ENCODE peak calls at places on chromosomes 4 and X, in seven cellular contexts. I, O, J, V, G, Q and Z are unnamed samples.

GRCh38 chr4:77308843-77309242 is 151.8 kb downstream of the CCNG2 start:
- DNase-seq in I (no peak), O (peak), J (no peak), V (peak), G (no peak), Q (peak), Z (no peak)

GRCh38 chr4:98359646-98360045 is 98.5 kb downstream of the RAP1GDS1 start:
- DNase-seq in I (no peak), O (no peak), J (no peak), V (no peak), G (no peak), Q (no peak), Z (no peak)

GRCh38 chr4:70269674-70270073 is 27.3 kb downstream of the CSN3 start:
- DNase-seq in I (no peak), O (peak), J (no peak), V (no peak), G (no peak), Q (peak), Z (no peak)

GRCh38 chr4:89379541-89380035 is 72.0 kb upstream of the GPRIN3 start:
- DNase-seq in I (no peak), O (peak), J (no peak), V (peak), G (no peak), Q (no peak), Z (no peak)

GRCh38 chr4:107736924-107737448 is 17.0 kb upstream of the PAPSS1 start:
- DNase-seq in I (peak), O (peak), J (peak), V (peak), G (peak), Q (peak), Z (no peak)

GRCh38 chrX:149807747-149808458 is 26.2 kb downstream of the MAGEA9 start:
- DNase-seq in I (no peak), O (no peak), J (no peak), V (no peak), G (no peak), Q (no peak), Z (no peak)

GRCh38 chr4:3480528-3481112 is 17.5 kb downstream of the DOK7 start:
- DNase-seq in I (peak), O (peak), J (peak), V (no peak), G (peak), Q (peak), Z (peak)

GRCh38 chr4:20249333-20249732 is 2.4 kb upstream of the SLIT2 start:
- DNase-seq in I (no peak), O (no peak), J (no peak), V (no peak), G (no peak), Q (peak), Z (no peak)